ENCODE peak calls at places on chromosome 13, in ten cellular contexts. Q, U, M, P, W, C, E, V, D and A are unnamed samples.

GRCh38 chr13:29771247-29771646 is 79.2 kb downstream of the UBL3 start:
- DNase-seq in Q (no peak), U (no peak), M (peak; percentile 67), P (peak; percentile 73), W (no peak), C (no peak), E (no peak), V (peak; percentile 62), D (peak; percentile 52), A (no peak)

GRCh38 chr13:77016241-77016812 is 10.6 kb downstream of the FBXL3 start:
- DNase-seq in Q (no peak), U (no peak), M (no peak), P (no peak), W (no peak), C (no peak), E (no peak), V (no peak), D (no peak), A (no peak)

GRCh38 chr13:31240921-31241320 is 41.1 kb downstream of the B3GLCT start:
- DNase-seq in Q (no peak), U (no peak), M (no peak), P (no peak), W (no peak), C (no peak), E (no peak), V (no peak), D (no peak), A (no peak)

GRCh38 chr13:100608906-100609305 is 20.3 kb upstream of the GGACT start:
- DNase-seq in Q (no peak), U (no peak), M (no peak), P (no peak), W (no peak), C (no peak), E (no peak), V (no peak), D (no peak), A (no peak)

GRCh38 chr13:25214371-25215252 is 42.5 kb upstream of the AMER2 start:
- DNase-seq in Q (no peak), U (no peak), M (peak; percentile 77), P (no peak), W (no peak), C (no peak), E (no peak), V (no peak), D (no peak), A (no peak)

GRCh38 chr13:28854657-28855056 is 34.5 kb downstream of the MTUS2 start:
- DNase-seq in Q (no peak), U (no peak), M (no peak), P (no peak), W (no peak), C (no peak), E (no peak), V (no peak), D (no peak), A (no peak)

GRCh38 chr13:55528434-55528833 is 1612.3 kb upstream of the PRR20A start:
- DNase-seq in Q (no peak), U (no peak), M (no peak), P (no peak), W (no peak), C (no peak), E (no peak), V (no peak), D (no peak), A (no peak)

GRCh38 chr13:109783447-109783814 is 3.0 kb downstream of the IRS2 start:
- DNase-seq in Q (no peak), U (peak; percentile 37), M (no peak), P (peak; percentile 79), W (no peak), C (peak; percentile 69), E (no peak), V (no peak), D (no peak), A (no peak)

GRCh38 chr13:113371061-113371460 is 7.1 kb upstream of the GRTP1 start:
- DNase-seq in Q (no peak), U (no peak), M (no peak), P (no peak), W (no peak), C (no peak), E (peak; percentile 61), V (no peak), D (no peak), A (no peak)

GRCh38 chr13:52975969-52976368 is 52.6 kb upstream of the OLFM4 start:
- DNase-seq in Q (no peak), U (no peak), M (no peak), P (no peak), W (no peak), C (no peak), E (no peak), V (peak; percentile 71), D (peak; percentile 25), A (peak; percentile 65)

GRCh38 chr13:113650275-113650674 is 7.7 kb downstream of the ATP4B start:
- DNase-seq in Q (no peak), U (no peak), M (no peak), P (no peak), W (no peak), C (no peak), E (peak; percentile 73), V (peak; percentile 73), D (no peak), A (no peak)